ENCODE peak calls at places on chromosomes 7 and 10, in six cellular contexts. D is mesothelial cell of epicardium, G is progenitor cell of endocrine pancreas, E is foreskin fibroblast, R is pancreas, H is GM20000. W is an unnamed sample.

GRCh38 chr7:963236-964078 is 9.0 kb upstream of the ADAP1 start:
- DNase-seq in G (no peak), R (peak), E (no peak), D (no peak), H (no peak), W (no peak)

GRCh38 chr7:98211676-98212531 is 665 bp downstream of the BHLHA15 start:
- DNase-seq in D (no peak), E (no peak), R (peak), G (no peak), H (peak), W (no peak)

GRCh38 chr10:114917927-114918672 is 19.9 kb upstream of the TRUB1 start:
- DNase-seq in G (no peak), R (no peak), D (no peak), E (no peak), H (no peak), W (no peak)

GRCh38 chr10:101001225-101002035 is 1.8 kb downstream of the LZTS2 start:
- DNase-seq in G (no peak), R (peak), H (no peak), D (no peak), E (peak), W (no peak)

GRCh38 chr10:125992244-125992643 is 95.9 kb downstream of the FANK1 start:
- DNase-seq in R (no peak), G (no peak), D (no peak), E (no peak), H (no peak), W (no peak)

GRCh38 chr7:30238721-30239441 is 45.5 kb upstream of the ZNRF2 start:
- DNase-seq in H (peak), G (no peak), R (peak), E (peak), D (no peak), W (no peak)

GRCh38 chr7:159098795-159099194 is 45.9 kb downstream of the VIPR2 start:
- DNase-seq in G (no peak), E (peak), R (peak), D (peak), H (no peak), W (no peak)

GRCh38 chr7:22831602-22832001 is 9.0 kb upstream of the TOMM7 start:
- DNase-seq in E (no peak), D (no peak), G (no peak), H (no peak), R (no peak), W (no peak)

GRCh38 chr10:81915517-81915916 is 40.5 kb downstream of the NRG3 start:
- DNase-seq in R (no peak), E (no peak), G (no peak), H (no peak), D (no peak), W (no peak)

GRCh38 chr10:8910314-8910713 is 855.8 kb downstream of the GATA3 start:
- DNase-seq in R (no peak), E (no peak), G (no peak), H (no peak), D (no peak), W (no peak)

GRCh38 chr7:100465702-100466311 is 1.7 kb upstream of the SPACDR start:
- DNase-seq in D (no peak), H (peak), E (peak), R (peak), G (no peak), W (no peak)

GRCh38 chr7:33108591-33108930 is 643 bp downstream of the RP9 start:
- DNase-seq in H (peak), G (no peak), E (no peak), R (no peak), D (no peak), W (no peak)

DNA sequence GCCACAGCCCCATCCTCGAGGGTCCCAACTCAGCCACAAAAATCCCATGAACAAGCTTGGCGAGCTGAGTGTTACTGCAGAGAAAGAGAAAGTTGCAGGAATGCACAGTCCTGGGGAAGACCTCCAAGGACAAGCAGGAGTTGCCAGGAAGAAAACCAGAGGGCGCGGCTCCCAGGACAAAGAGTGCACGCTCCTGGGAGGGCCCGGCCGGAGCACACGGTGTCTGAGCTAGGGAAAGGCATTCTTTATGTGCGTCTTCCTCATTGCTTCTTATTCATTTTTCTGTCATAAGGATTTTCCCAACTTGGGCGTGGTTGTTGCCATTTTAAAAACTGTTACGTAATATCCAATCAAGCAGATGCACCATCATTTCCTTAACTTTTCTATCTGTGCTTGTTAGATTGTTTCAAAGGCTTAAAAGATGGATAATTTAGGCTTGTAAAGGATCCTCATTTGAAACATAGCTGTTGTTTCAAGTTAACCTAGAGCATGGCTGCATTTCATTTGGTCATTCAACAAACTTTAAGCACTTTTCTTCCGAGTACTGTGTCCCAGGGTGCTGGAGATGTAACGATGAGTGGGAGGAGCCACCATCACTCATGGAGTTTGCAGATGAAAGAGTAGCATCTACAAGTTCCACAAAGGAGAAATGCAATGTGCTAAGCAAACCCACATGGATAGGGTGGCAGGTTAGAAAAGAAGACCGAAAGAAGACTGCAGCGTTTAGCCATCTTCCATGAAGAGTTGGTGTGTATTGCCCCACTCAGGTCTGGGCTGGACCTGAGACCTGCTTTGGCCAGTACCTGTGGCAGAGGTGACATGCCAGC is 5.6 kb upstream of the CNPY1 start:
- DNase-seq in R (no peak), G (no peak), D (no peak), E (no peak), H (no peak), W (no peak)
- TF ChIP-seq CTCF in R (no peak), G (no peak), D (no peak), E (no peak), H (no peak), W (no peak)

GRCh38 chr10:43106256-43107091 is 29.6 kb downstream of the RET start:
- DNase-seq in G (no peak), H (no peak), E (no peak), R (peak), D (no peak), W (no peak)

GRCh38 chr10:43105119-43105792 is 28.4 kb downstream of the RET start:
- DNase-seq in E (peak), G (peak), H (peak), D (peak), R (peak), W (peak)

GRCh38 chr10:43102063-43102828 is 25.4 kb downstream of the RET start:
- DNase-seq in H (no peak), G (no peak), E (no peak), R (no peak), D (no peak), W (no peak)

GRCh38 chr10:43108951-43109350 is 29.3 kb upstream of the CSGALNACT2 start:
- DNase-seq in D (no peak), H (no peak), R (peak), G (no peak), E (no peak), W (no peak)

DNA sequence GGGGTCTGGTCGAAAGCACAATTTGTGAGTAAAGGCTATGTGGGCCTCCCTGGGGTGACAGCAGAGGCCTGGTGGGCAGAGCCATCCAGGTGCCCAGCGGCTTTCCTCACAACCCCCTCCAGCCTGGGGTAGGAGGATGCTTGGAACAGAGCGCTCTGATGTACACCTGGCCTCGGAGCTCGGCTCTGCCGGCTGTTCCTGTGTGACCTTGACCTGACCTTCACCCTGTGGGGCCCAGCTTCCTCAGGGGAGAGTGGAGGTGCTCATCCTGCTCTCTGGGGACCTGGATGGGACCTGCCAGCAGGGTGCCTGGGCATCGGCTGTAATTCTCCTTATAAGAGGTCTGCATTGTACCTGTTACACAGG is 28.9 kb downstream of the RET start:
- DNase-seq in E (no peak), G (no peak), H (no peak), R (peak), D (no peak), W (no peak)
- TF ChIP-seq CTCF in E (no peak), G (no peak), H (no peak), R (no peak), D (peak), W (no peak)

DNA sequence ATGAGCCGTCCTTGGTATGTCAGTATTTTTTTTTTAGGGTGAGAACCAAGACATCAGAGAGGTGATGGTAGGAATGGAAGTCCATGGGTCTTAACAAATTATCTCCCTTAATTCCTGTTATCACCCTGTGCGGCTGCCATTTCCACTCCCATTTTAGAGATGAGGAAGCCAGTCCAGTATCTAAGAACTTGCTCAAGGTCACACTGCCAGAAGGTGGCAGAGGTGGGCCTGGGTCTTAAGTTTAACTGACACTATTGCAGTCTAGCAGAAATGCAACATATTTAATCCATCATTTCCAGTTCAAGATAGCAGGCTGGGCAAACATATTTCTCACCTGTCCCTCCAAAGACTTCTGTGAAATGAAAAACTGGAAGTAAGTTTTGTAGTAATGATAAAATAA is 108.3 kb downstream of the GLI3 start:
- DNase-seq in H (no peak), G (no peak), R (no peak), E (no peak), D (no peak), W (no peak)
- TF ChIP-seq CTCF in H (no peak), G (peak), R (no peak), E (no peak), D (no peak), W (no peak)

GRCh38 chr10:45313264-45313873 is 2.0 kb downstream of the OR13A1 start:
- DNase-seq in H (no peak), R (no peak), E (no peak), D (no peak), G (no peak), W (no peak)

GRCh38 chr10:45308707-45309106 is 6.7 kb downstream of the OR13A1 start:
- DNase-seq in E (no peak), D (no peak), H (peak), G (no peak), R (no peak), W (no peak)
- TF ChIP-seq CTCF in E (no peak), D (no peak), H (no peak), G (no peak), R (no peak), W (no peak)

DNA sequence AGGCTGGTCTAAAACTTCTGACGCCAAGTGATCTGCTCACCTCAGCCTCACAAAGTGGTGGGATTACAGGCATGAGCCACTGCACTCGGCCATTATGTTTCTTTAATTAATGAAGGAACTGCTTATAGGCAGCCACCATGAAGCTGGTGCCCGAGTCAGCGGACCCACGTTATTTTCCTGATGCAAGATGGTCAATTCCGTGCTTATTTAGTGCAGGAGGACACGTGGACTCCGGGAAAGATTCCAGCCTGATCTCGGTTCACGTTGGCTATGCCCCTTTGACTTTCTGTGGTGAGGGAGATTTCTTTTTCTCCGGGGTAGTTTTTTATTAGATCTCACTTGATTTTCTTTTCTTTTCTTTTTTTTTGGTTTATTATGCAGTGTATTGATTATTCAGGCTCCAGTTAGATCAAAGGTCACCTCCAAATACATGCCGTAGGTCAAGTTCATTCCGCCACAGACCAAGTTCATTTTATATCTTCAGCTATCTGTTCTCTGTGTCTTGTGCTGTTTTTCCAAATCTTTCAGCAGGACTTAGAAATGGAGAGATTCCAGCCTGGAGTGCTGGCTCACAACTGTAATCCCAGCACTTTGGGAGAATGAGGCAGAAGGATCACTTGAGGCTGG is 8.3 kb downstream of the CAMK1D start:
- DNase-seq in G (no peak), D (no peak), E (no peak), H (no peak), R (no peak), W (no peak)
- TF ChIP-seq CTCF in G (no peak), D (no peak), E (no peak), H (no peak), R (no peak), W (no peak)

DNA sequence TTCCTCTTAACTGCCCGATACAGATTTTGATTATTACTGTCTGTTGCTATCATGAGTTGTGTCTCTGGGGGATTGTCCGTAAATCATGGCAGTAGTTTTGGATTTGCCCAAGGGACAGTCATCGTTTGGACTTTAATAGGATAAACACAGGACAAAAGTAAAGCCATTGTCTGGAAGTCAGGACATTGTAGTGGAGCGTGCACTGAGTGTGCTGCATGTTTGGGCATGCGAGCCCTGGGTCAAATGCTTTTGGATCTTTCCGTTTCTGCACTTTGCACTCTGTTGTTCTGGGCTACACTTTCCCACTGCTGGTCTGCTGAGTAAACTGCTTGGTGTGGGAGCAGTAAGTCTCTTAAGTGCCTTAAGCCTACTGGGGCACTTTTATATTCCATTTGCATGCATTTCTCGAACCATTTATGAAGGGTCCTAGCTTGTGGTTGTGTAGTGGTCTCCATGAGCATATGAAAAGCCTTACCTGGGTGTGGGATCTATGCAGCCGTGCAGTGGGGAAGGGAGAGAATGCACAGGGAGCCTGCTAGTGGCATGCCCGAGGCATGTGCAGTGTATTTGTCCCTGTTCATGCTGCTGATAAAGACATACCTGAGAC is 128.4 kb downstream of the DOCK1 start:
- DNase-seq in D (peak), R (no peak), E (no peak), G (no peak), H (no peak), W (no peak)
- TF ChIP-seq CTCF in D (no peak), R (no peak), E (no peak), G (no peak), H (no peak), W (no peak)

GRCh38 chr7:20198295-20198694 is 18.9 kb downstream of the MACC1 start:
- DNase-seq in G (no peak), H (no peak), D (no peak), R (no peak), E (no peak), W (no peak)

GRCh38 chr7:20200965-20201364 is 16.2 kb downstream of the MACC1 start:
- DNase-seq in R (no peak), D (no peak), G (no peak), E (no peak), H (no peak), W (no peak)

GRCh38 chr7:20200361-20200760 is 16.8 kb downstream of the MACC1 start:
- DNase-seq in D (no peak), H (peak), R (no peak), G (no peak), E (no peak), W (no peak)

GRCh38 chr7:20199015-20199737 is 18.0 kb downstream of the MACC1 start:
- DNase-seq in D (no peak), H (peak), E (peak), G (no peak), R (no peak), W (peak)

GRCh38 chr7:20201380-20201779 is 15.8 kb downstream of the MACC1 start:
- DNase-seq in R (no peak), H (peak), D (no peak), G (no peak), E (no peak), W (no peak)
- TF ChIP-seq CTCF in R (no peak), H (no peak), D (no peak), G (no peak), E (no peak), W (no peak)

GRCh38 chr7:85471740-85472139 is 284.9 kb upstream of the SEMA3D start:
- DNase-seq in D (no peak), E (no peak), H (no peak), G (no peak), R (no peak), W (no peak)
- TF ChIP-seq CTCF in D (no peak), E (no peak), H (no peak), G (no peak), R (no peak), W (no peak)

GRCh38 chr10:34824870-34825269 is 9.8 kb upstream of the PARD3 start:
- DNase-seq in G (no peak), R (no peak), H (no peak), D (no peak), E (no peak), W (no peak)
- TF ChIP-seq CTCF in G (peak), R (no peak), H (no peak), D (no peak), E (no peak), W (no peak)